ENCODE peak calls at places on chromosomes 13 and 19, in seven cellular contexts. A is RKO; I is head of caudate nucleus; Q is stimulated activated CD8-positive, alpha-beta memory T cell treated with anti-CD3 and anti-CD28 coated beads, Interleukin-12 subunit alpha, Interleukin-12 subunit beta, amount 100 ng/mL, for 4 hours; M is Right ventricle myocardium superior; L is T-helper 2 cell; F is amniotic stem cell. J is an unnamed sample.
A peak's percentile ranks its signal among the peaks of the same experiment; 100 is the strongest.

GRCh38 chr19:40508739-40509260 is 42.0 kb downstream of the SPTBN4 start:
- DNase-seq in Q (no peak), M (no peak), L (no peak), A (no peak), F (no peak), I (no peak), J (no peak)

GRCh38 chr13:28043224-28043623 is 54.7 kb upstream of the URAD start:
- DNase-seq in Q (no peak), L (no peak), F (no peak), A (no peak), M (no peak), I (no peak), J (no peak)

GRCh38 chr19:5617080-5617479 is 5.5 kb downstream of the SAFB2 start:
- DNase-seq in F (no peak), L (no peak), A (no peak), Q (no peak), I (no peak), M (no peak), J (no peak)

GRCh38 chr13:111638233-111638632 is 317.8 kb downstream of the TEX29 start:
- DNase-seq in M (no peak), Q (no peak), F (no peak), L (no peak), A (no peak), I (no peak), J (no peak)

GRCh38 chr19:58575183-58576041 is 2.3 kb upstream of the MZF1 start:
- DNase-seq in F (no peak), M (peak; percentile 95), A (peak; percentile 98), Q (peak; percentile 63), I (peak; percentile 91), L (peak; percentile 68), J (peak; percentile 77)

GRCh38 chr19:19039901-19040300 is 6.5 kb downstream of the ARMC6 start:
- DNase-seq in M (no peak), L (no peak), I (no peak), F (no peak), Q (no peak), A (no peak), J (peak; percentile 45)

GRCh38 chr13:94481966-94482365 is 2.5 kb upstream of the DCT start:
- DNase-seq in Q (no peak), F (no peak), L (no peak), A (peak; percentile 35), I (no peak), M (peak; percentile 47), J (no peak)

GRCh38 chr13:80334582-80335260 is 6.2 kb downstream of the SPRY2 start:
- DNase-seq in Q (no peak), F (no peak), A (no peak), L (no peak), I (no peak), M (no peak), J (no peak)

GRCh38 chr13:53137777-53138176 is 109.2 kb downstream of the OLFM4 start:
- DNase-seq in Q (no peak), M (no peak), A (peak; percentile 43), I (no peak), L (no peak), F (no peak), J (no peak)

J was measured in natural killer cell.